ENCODE peak calls at places on chromosomes 6 and 20, in four cellular contexts. U is right atrium auricular region, N is body of pancreas, L is cardiac muscle cell. Y is an unnamed sample.

GRCh38 chr6:90468080-90468479 is 118.8 kb downstream of the MAP3K7 start:
- DNase-seq in U (no peak), N (no peak), L (no peak), Y (no peak)

GRCh38 chr6:161254754-161255253 is 19.1 kb downstream of the AGPAT4 start:
- DNase-seq in U (no peak), N (no peak), L (peak; percentile 83), Y (no peak)

GRCh38 chr6:53481328-53481727 is 63.6 kb downstream of the GCLC start:
- DNase-seq in U (no peak), N (no peak), L (no peak), Y (no peak)

GRCh38 chr20:17833036-17833674 is 133.4 kb downstream of the BANF2 start:
- DNase-seq in U (no peak), N (no peak), L (no peak), Y (no peak)

GRCh38 chr6:101458341-101458740 is 64.8 kb downstream of the GRIK2 start:
- DNase-seq in U (no peak), N (no peak), L (no peak), Y (no peak)

GRCh38 chr6:47146426-47147174 is 104.5 kb upstream of the ADGRF1 start:
- DNase-seq in U (no peak), N (no peak), L (no peak), Y (no peak)

GRCh38 chr6:14765753-14766152 is 480.1 kb upstream of the JARID2 start:
- DNase-seq in U (no peak), N (peak; percentile 10), L (no peak), Y (no peak)

GRCh38 chr20:50931048-50931305 is 260 bp downstream of the ADNP start:
- DNase-seq in U (no peak), N (no peak), L (no peak), Y (no peak)

GRCh38 chr6:108953681-108954080 is 105.5 kb downstream of the ARMC2 start:
- DNase-seq in U (no peak), N (no peak), L (no peak), Y (no peak)

GRCh38 chr6:140051521-140052455 is 677.3 kb upstream of the CITED2 start:
- DNase-seq in U (no peak), N (no peak), L (no peak), Y (no peak)

GRCh38 chr20:62984666-62985065 is 22.1 kb downstream of the BHLHE23 start:
- DNase-seq in U (no peak), N (no peak), L (no peak), Y (no peak)

GRCh38 chr6:38476141-38476540 is 163.6 kb downstream of the BTBD9 start:
- DNase-seq in U (no peak), N (no peak), L (no peak), Y (no peak)

GRCh38 chr20:54875307-54875706 is 399.9 kb downstream of the DOK5 start:
- DNase-seq in U (no peak), N (no peak), L (no peak), Y (no peak)

GRCh38 chr20:34791289-34792020 is 34.0 kb downstream of the NCOA6 start:
- DNase-seq in U (no peak), N (no peak), L (no peak), Y (no peak)

GRCh38 chr6:82370788-82371187 is 7.2 kb downstream of the TPBG start:
- DNase-seq in U (no peak), N (no peak), L (no peak), Y (no peak)

GRCh38 chr6:9405369-9405768 is 970.0 kb upstream of the SLC35B3 start:
- DNase-seq in U (no peak), N (no peak), L (no peak), Y (no peak)

GRCh38 chr20:58675641-58676040 is 17.0 kb upstream of the NPEPL1 start:
- DNase-seq in U (no peak), N (no peak), L (no peak), Y (no peak)

GRCh38 chr20:58677808-58678207 is 14.8 kb upstream of the NPEPL1 start:
- DNase-seq in U (no peak), N (no peak), L (no peak), Y (no peak)

GRCh38 chr20:58677205-58677604 is 15.4 kb upstream of the NPEPL1 start:
- DNase-seq in U (no peak), N (no peak), L (no peak), Y (no peak)

GRCh38 chr20:58676161-58676560 is 16.4 kb upstream of the NPEPL1 start:
- DNase-seq in U (no peak), N (no peak), L (no peak), Y (no peak)

DNA sequence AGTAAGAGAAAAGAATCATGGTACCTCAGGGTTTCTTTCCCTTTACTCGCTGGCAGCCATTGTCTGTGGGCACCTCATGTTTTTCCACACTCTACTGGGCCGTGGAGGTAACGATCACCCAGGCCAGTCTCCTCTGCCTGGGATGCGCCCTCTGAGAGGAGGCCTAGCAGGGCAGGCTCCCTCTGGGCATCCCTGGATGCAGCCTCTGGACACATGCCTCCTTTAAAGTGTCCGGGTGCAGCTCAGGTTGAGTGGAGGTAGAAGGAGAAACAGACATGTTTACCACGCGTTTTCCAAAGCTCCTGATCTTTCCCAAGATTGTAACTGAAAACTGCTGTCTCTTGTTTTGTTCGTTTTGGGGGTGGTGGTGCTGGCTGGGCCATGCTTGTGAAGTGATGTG is 13.8 kb upstream of the NPEPL1 start:
- DNase-seq in U (no peak), N (no peak), L (no peak), Y (no peak)
- H3K27ac ChIP-seq in U (no peak overlapping the region), N (no peak overlapping the region), L (no peak overlapping the region), Y (no peak overlapping the region)

GRCh38 chr6:110353420-110353819 is 4.7 kb downstream of the METTL24 start:
- DNase-seq in U (no peak), N (no peak), L (no peak), Y (no peak)
- H3K27ac ChIP-seq in U (no peak overlapping the region), N (no peak overlapping the region), L (peak overlapping the region; percentile 97), Y (no peak overlapping the region)

GRCh38 chr6:156846845-156847599 is 69.8 kb downstream of the ARID1B start:
- DNase-seq in U (no peak), N (no peak), L (no peak), Y (no peak)

GRCh38 chr6:156842598-156843250 is 65.5 kb downstream of the ARID1B start:
- DNase-seq in U (no peak), N (no peak), L (no peak), Y (no peak)

GRCh38 chr6:156848123-156848522 is 70.9 kb downstream of the ARID1B start:
- DNase-seq in U (no peak), N (no peak), L (no peak), Y (no peak)

GRCh38 chr6:156844089-156844488 is 66.9 kb downstream of the ARID1B start:
- DNase-seq in U (no peak), N (no peak), L (no peak), Y (no peak)

GRCh38 chr6:156845447-156845846 is 68.3 kb downstream of the ARID1B start:
- DNase-seq in U (no peak), N (no peak), L (no peak), Y (peak; percentile 13)
- H3K27ac ChIP-seq in U (no peak overlapping the region), N (no peak overlapping the region), L (no peak overlapping the region), Y (no peak overlapping the region)

GRCh38 chr6:106731144-106731842 is 101.9 kb downstream of the QRSL1 start:
- DNase-seq in U (no peak), N (peak; percentile 92), L (no peak), Y (peak; percentile 86)
- H3K27ac ChIP-seq in U (no peak overlapping the region), N (peak overlapping the region; percentile 89), L (no peak overlapping the region), Y (peak overlapping the region; percentile 92)

GRCh38 chr6:154822947-154823558 is 89.8 kb downstream of the SCAF8 start:
- DNase-seq in U (no peak), N (no peak), L (peak; percentile 32), Y (no peak)
- H3K27ac ChIP-seq in U (no peak overlapping the region), N (no peak overlapping the region), L (peak overlapping the region; percentile 79), Y (no peak overlapping the region)

GRCh38 chr20:47304287-47304686 is 52.2 kb downstream of the ZMYND8 start:
- DNase-seq in U (no peak), N (no peak), L (no peak), Y (no peak)
- H3K27ac ChIP-seq in U (peak overlapping the region; percentile 72), N (no peak overlapping the region), L (peak overlapping the region; percentile 76), Y (no peak overlapping the region)

Y was measured in HepG2.